ENCODE peak calls at places on chromosomes 4 and X, in nine cellular contexts. N, Y, K, T, X, Q, I, O and V are unnamed samples.

GRCh38 chr4:54232151-54232688 is 3.1 kb downstream of the PDGFRA start:
- DNase-seq in T (no peak), I (no peak), X (no peak), Q (no peak), O (no peak), K (no peak), N (peak; percentile 65), Y (no peak), V (no peak)

GRCh38 chrX:24117288-24117687 is 32.2 kb upstream of the ZFX start:
- DNase-seq in I (no peak), Q (no peak), T (no peak), O (no peak), X (no peak), Y (no peak), N (no peak), K (no peak), V (peak; percentile 41)

GRCh38 chrX:106912864-106913263 is 7.3 kb upstream of the CLDN2 start:
- DNase-seq in T (no peak), I (no peak), Y (no peak), Q (no peak), O (no peak), N (no peak), K (no peak), X (no peak), V (no peak)

GRCh38 chrX:40005290-40006011 is 92.3 kb downstream of the BCOR start:
- DNase-seq in Y (no peak), T (no peak), K (no peak), O (no peak), Q (no peak), N (no peak), I (no peak), X (no peak), V (no peak)

GRCh38 chr4:83993774-83994173 is 457.9 kb downstream of the GPAT3 start:
- DNase-seq in O (no peak), Y (no peak), K (no peak), Q (no peak), N (no peak), X (no peak), T (no peak), I (no peak), V (no peak)

GRCh38 chr4:147760695-147761094 is 28.8 kb downstream of the ARHGAP10 start:
- DNase-seq in T (peak; percentile 41), O (peak; percentile 53), K (no peak), N (peak; percentile 76), Y (no peak), Q (no peak), X (no peak), I (no peak), V (peak; percentile 71)

GRCh38 chrX:22300130-22300529 is 27.4 kb downstream of the CBLL2 start:
- DNase-seq in O (peak; percentile 20), T (peak; percentile 42), N (peak; percentile 64), Q (no peak), Y (peak; percentile 47), K (peak; percentile 45), X (no peak), I (peak; percentile 16), V (peak; percentile 21)

GRCh38 chr4:98473046-98473445 is 185.4 kb downstream of the TSPAN5 start:
- DNase-seq in T (no peak), Y (no peak), K (no peak), I (no peak), Q (no peak), O (no peak), X (no peak), N (no peak), V (no peak)

GRCh38 chrX:96182366-96182765 is 502.3 kb upstream of the DIAPH2 start:
- DNase-seq in X (no peak), T (no peak), Q (no peak), I (no peak), Y (no peak), O (no peak), N (no peak), K (no peak), V (peak; percentile 62)

GRCh38 chr4:8710946-8711345 is 118.4 kb downstream of the CPZ start:
- DNase-seq in X (no peak), Y (no peak), O (no peak), T (peak; percentile 12), N (peak; percentile 37), I (no peak), K (no peak), Q (no peak), V (peak; percentile 4)

GRCh38 chr4:68490826-68491457 is 43.7 kb downstream of the TMPRSS11E start:
- DNase-seq in N (no peak), Q (no peak), I (no peak), T (no peak), Y (no peak), X (no peak), O (no peak), K (no peak), V (peak; percentile 16)

GRCh38 chr4:51853027-51853682 is 10.2 kb downstream of the DCUN1D4 start:
- DNase-seq in K (no peak), Y (no peak), I (no peak), T (no peak), Q (peak; percentile 66), X (no peak), N (no peak), O (no peak), V (no peak)

GRCh38 chrX:25503826-25504225 is 488.1 kb upstream of the ARX start:
- DNase-seq in N (no peak), X (no peak), K (no peak), O (no peak), I (no peak), T (no peak), Q (no peak), Y (no peak), V (no peak)

GRCh38 chr4:145734051-145734450 is 54.1 kb downstream of the C4orf51 start:
- DNase-seq in O (no peak), Q (no peak), X (no peak), Y (no peak), K (no peak), T (no peak), N (no peak), I (no peak), V (no peak)

GRCh38 chrX:68997911-68998310 is 167.3 kb downstream of the PJA1 start:
- DNase-seq in T (peak; percentile 19), K (no peak), O (no peak), Y (peak; percentile 73), X (no peak), Q (no peak), N (peak; percentile 75), I (peak; percentile 32), V (peak; percentile 64)

GRCh38 chr4:159428293-159428692 is 325.4 kb downstream of the RAPGEF2 start:
- DNase-seq in O (no peak), Y (no peak), N (no peak), K (no peak), T (no peak), I (no peak), X (no peak), Q (no peak), V (no peak)

GRCh38 chrX:47662144-47662657 is 3.2 kb upstream of the UXT start:
- DNase-seq in Y (peak; percentile 46), O (no peak), T (no peak), I (no peak), K (no peak), N (no peak), Q (no peak), X (no peak), V (no peak)

GRCh38 chr4:2357821-2358745 is 60.4 kb downstream of the ZFYVE28 start:
- DNase-seq in Q (peak; percentile 40), X (no peak), I (no peak), K (no peak), N (peak; percentile 48), T (no peak), O (no peak), Y (peak; percentile 17), V (no peak)

DNA sequence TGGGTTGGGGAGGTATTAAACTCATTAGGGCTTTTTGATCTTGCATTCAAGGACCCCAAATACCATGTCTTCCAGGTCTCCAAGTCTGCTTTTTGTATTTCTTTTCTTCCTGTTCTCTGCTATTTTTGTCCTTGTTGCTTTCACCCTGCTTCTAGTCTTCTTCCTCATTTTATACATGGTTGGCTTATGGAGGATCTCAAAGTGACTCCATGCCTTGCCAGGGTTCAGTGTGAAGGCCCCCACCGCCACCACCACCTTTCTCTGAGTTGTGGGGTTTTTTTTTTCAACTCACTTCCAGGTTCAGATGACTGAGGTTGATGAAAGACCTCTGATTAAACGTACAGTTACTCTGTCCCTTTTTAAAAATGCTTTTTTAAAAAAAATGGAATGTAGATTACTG is 96.3 kb downstream of the MAML3 start:
- DNase-seq in I (no peak), N (no peak), Q (no peak), T (no peak), X (no peak), Y (no peak), O (no peak), K (no peak), V (no peak)
- H3K27ac ChIP-seq in I (no peak overlapping the region), N (no peak overlapping the region), Q (no peak overlapping the region), T (no peak overlapping the region), X (peak overlapping the region; percentile 31), Y (no peak overlapping the region), O (no peak overlapping the region), K (no peak overlapping the region), V (no peak overlapping the region)

DNA sequence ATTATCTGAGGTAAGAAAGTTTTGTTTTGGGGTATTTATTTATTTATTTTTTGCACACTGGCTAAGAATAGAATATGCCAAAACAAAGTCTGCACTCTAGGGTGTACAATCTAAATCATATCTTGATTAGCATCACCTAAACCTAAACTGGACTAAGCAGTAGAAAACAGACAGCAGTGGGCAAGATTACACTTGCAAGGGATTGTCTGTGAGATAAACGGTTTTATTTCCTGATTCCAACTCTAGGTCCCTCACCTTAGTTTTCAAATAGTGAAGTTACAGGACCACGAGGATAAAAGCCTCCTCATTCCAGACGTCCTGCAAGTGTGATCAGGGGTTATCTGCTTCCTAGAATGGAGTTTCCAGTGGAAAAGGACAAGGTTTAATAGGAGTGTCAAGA is 86.1 kb downstream of the SH3RF1 start:
- DNase-seq in Y (no peak), K (no peak), I (no peak), X (no peak), Q (no peak), O (no peak), T (no peak), N (no peak), V (no peak)
- TF ChIP-seq CTCF in Y (no peak), K (no peak), I (no peak), X (no peak), Q (no peak), O (no peak), T (no peak), N (no peak), V (no peak)

GRCh38 chr4:184281231-184282139 is 63.8 kb upstream of the ENPP6 start:
- DNase-seq in X (no peak), N (no peak), Y (no peak), O (no peak), T (no peak), Q (no peak), K (no peak), I (no peak), V (no peak)
- H3K27ac ChIP-seq in X (no peak overlapping the region), N (no peak overlapping the region), Y (peak overlapping the region; percentile 30), O (no peak overlapping the region), T (peak overlapping the region; percentile 42), Q (no peak overlapping the region), K (no peak overlapping the region), I (no peak overlapping the region), V (no peak overlapping the region)

DNA sequence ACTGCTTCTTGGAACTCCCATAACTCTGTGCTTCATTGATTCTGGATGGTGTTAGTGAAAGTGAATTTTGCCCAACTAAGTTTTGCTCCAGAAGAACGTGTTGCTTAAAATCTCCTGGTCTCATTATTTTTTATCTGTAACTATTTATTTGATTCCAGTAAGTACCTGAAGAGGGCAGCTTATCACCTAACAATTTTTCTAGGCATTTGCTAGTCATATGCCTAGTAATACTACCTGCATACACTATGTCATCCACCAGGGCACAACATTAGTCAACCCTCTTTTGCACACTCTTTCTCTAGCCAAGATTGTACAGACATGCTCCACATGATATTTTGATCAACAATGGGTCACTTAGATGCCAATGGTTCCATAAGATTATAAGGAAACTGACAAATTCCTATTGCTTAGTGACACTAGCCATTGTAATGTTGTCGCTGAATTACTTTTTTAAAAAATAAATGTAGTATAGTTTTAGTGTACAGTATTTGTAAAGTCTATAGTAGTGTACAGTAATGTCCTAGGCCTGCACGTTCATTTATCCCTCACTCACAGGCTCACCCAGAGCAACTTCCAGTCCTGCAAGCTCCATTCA is 499.9 kb upstream of the AADAT start:
- DNase-seq in N (no peak), T (no peak), I (no peak), Q (no peak), X (peak; percentile 8), K (peak; percentile 51), O (no peak), Y (no peak), V (no peak)
- TF ChIP-seq CTCF in N (peak; percentile 33), T (no peak), I (no peak), Q (no peak), X (peak; percentile 14), K (peak; percentile 60), O (peak; percentile 20), Y (no peak), V (peak; percentile 24)